ENCODE peak calls at places on chromosomes 5 and 9, in four cellular contexts. U, V, T and L are unnamed samples.

GRCh38 chr9:129422032-129422842 is 198.7 kb downstream of the C9orf50 start:
- DNase-seq in U (no peak), V (peak), T (no peak), L (no peak)

GRCh38 chr5:181129601-181130000 is 1.4 kb downstream of the OR2V1 start:
- DNase-seq in U (no peak), V (no peak), T (no peak), L (no peak)

GRCh38 chr9:91421022-91421765 is 2.4 kb downstream of the NFIL3 start:
- DNase-seq in U (no peak), V (peak), T (peak), L (no peak)

GRCh38 chr9:37983381-37984067 is 79.6 kb upstream of the SLC25A51 start:
- DNase-seq in U (no peak), V (no peak), T (no peak), L (no peak)

GRCh38 chr9:26261503-26262330 is 583.5 kb upstream of the TUSC1 start:
- DNase-seq in U (no peak), V (peak), T (peak), L (no peak)

GRCh38 chr9:93131599-93132286 is 2.3 kb downstream of the NINJ1 start:
- DNase-seq in U (no peak), V (no peak), T (no peak), L (no peak)

GRCh38 chr9:14993891-14994554 is 83.8 kb upstream of the FREM1 start:
- DNase-seq in U (no peak), V (no peak), T (no peak), L (no peak)

GRCh38 chr9:3285365-3286161 is 240.2 kb downstream of the RFX3 start:
- DNase-seq in U (no peak), V (peak), T (no peak), L (no peak)

GRCh38 chr9:97397220-97397619 is 14.7 kb upstream of the TDRD7 start:
- DNase-seq in U (no peak), V (peak), T (no peak), L (no peak)

GRCh38 chr5:40680741-40681350 is 1.1 kb downstream of the PTGER4 start:
- DNase-seq in U (peak), V (no peak), T (no peak), L (no peak)

GRCh38 chr9:27292646-27293045 is 4.3 kb downstream of the EQTN start:
- DNase-seq in U (no peak), V (no peak), T (no peak), L (no peak)